ENCODE peak calls at places on chromosome 1, in seven cellular contexts. A is kidney tubule cell, W is T-helper 9 cell, M is GM23248, P is uterus, C is lower leg skin, J is IMR-90. O is an unnamed sample.
A peak's percentile ranks its signal among the peaks of the same experiment; 100 is the strongest.

GRCh38 chr1:3465935-3466321 is 11.5 kb downstream of the ARHGEF16 start:
- DNase-seq in C (no peak), M (no peak), J (no peak), A (no peak), P (no peak), W (no peak), O (no peak)

GRCh38 chr1:76587213-76587612 is 280.1 kb upstream of the ST6GALNAC5 start:
- DNase-seq in C (no peak), J (no peak), M (no peak), P (no peak), W (no peak), A (no peak), O (no peak)

GRCh38 chr1:174982971-174983689 is 16.6 kb upstream of the CACYBP start:
- DNase-seq in M (peak; percentile 69), J (peak; percentile 49), W (peak; percentile 34), P (no peak), A (peak; percentile 54), C (no peak), O (no peak)

GRCh38 chr1:212595787-212596714 is 12.5 kb upstream of the ATF3 start:
- DNase-seq in W (no peak), J (peak; percentile 99), C (no peak), P (no peak), M (peak; percentile 96), A (peak; percentile 99), O (no peak)

GRCh38 chr1:49364676-49365075 is 588.0 kb upstream of the BEND5 start:
- DNase-seq in P (no peak), J (no peak), A (peak; percentile 50), C (no peak), W (no peak), M (no peak), O (no peak)

GRCh38 chr1:24946861-24947658 is 17.0 kb upstream of the RUNX3 start:
- DNase-seq in P (no peak), A (peak; percentile 30), J (peak; percentile 53), M (peak; percentile 71), W (no peak), C (no peak), O (no peak)

GRCh38 chr1:30892671-30893073 is 15.9 kb downstream of the SDC3 start:
- DNase-seq in M (no peak), A (no peak), P (no peak), W (no peak), C (no peak), J (no peak), O (no peak)

GRCh38 chr1:34419662-34420061 is 243.0 kb downstream of the C1orf94 start:
- DNase-seq in P (no peak), W (no peak), C (no peak), A (peak; percentile 3), M (peak; percentile 50), J (no peak), O (no peak)

GRCh38 chr1:239308701-239309333 is 77.6 kb upstream of the CHRM3 start:
- DNase-seq in M (peak; percentile 31), W (no peak), J (no peak), C (no peak), P (no peak), A (peak; percentile 28), O (no peak)